ENCODE peak calls at places on chromosome 2, in seven cellular contexts. W, S, J, M, U, G and X are unnamed samples. For H4K20me1 and H3K9me2, the result is how much of the 10 kb centered on the place peaks cover.

GRCh38 chr2:86223682-86224560 is 24.7 kb downstream of the MRPL35 start:
- DNase-seq in W (no peak), S (peak), J (no peak), M (no peak), U (no peak), G (no peak), X (no peak)

GRCh38 chr2:161358838-161359237 is 50.6 kb downstream of the PSMD14 start:
- DNase-seq in W (no peak), S (no peak), J (no peak), M (no peak), U (no peak), G (no peak), X (no peak)

GRCh38 chr2:38156262-38156835 is 80.4 kb upstream of the CYP1B1 start:
- DNase-seq in W (no peak), S (no peak), J (no peak), M (no peak), U (no peak), G (no peak), X (no peak)

GRCh38 chr2:37181726-37182684 is 6.5 kb downstream of the SULT6B1 start:
- DNase-seq in W (no peak), S (peak), J (no peak), M (no peak), U (no peak), G (peak), X (no peak)

GRCh38 chr2:60948926-60949579 is 67.7 kb downstream of the REL start:
- DNase-seq in W (no peak), S (peak), J (no peak), M (peak), U (peak), G (peak), X (no peak)

GRCh38 chr2:198016244-198016643 is 211.9 kb downstream of the PLCL1 start:
- DNase-seq in W (no peak), S (no peak), J (no peak), M (no peak), U (no peak), G (no peak), X (no peak)

GRCh38 chr2:37414470-37414949 is 70.1 kb downstream of the QPCT start:
- DNase-seq in W (peak), S (peak), J (peak), M (peak), U (peak), G (peak), X (peak)

GRCh38 chr2:152161598-152161997 is 14.0 kb downstream of the STAM2 start:
- DNase-seq in W (no peak), S (no peak), J (no peak), M (no peak), U (no peak), G (no peak), X (no peak)

GRCh38 chr2:29650634-29651097 is 270.7 kb downstream of the ALK start:
- DNase-seq in W (peak), S (no peak), J (no peak), M (peak), U (no peak), G (no peak), X (no peak)

GRCh38 chr2:156892449-156893335 is 364.8 kb upstream of the GALNT5 start:
- DNase-seq in W (peak), S (peak), J (peak), M (peak), U (peak), G (peak), X (peak)

GRCh38 chr2:43221660-43222471 is 4.5 kb downstream of the ZFP36L2 start:
- DNase-seq in W (peak), S (peak), J (peak), M (peak), U (peak), G (peak), X (peak)

GRCh38 chr2:205694256-205694655 is 12.0 kb downstream of the NRP2 start:
- DNase-seq in W (no peak), S (no peak), J (no peak), M (no peak), U (no peak), G (no peak), X (no peak)

GRCh38 chr2:64766841-64767669 is 113.3 kb upstream of the SERTAD2 start:
- DNase-seq in W (no peak), S (peak), J (peak), M (peak), U (no peak), G (no peak), X (peak)

GRCh38 chr2:20608666-20609348 is 42.1 kb downstream of the HS1BP3 start:
- DNase-seq in W (no peak), S (no peak), J (no peak), M (peak), U (no peak), G (no peak), X (no peak)

GRCh38 chr2:27804146-27804545 is 32.6 kb downstream of the MRPL33 start:
- DNase-seq in W (no peak), S (peak), J (no peak), M (no peak), U (no peak), G (no peak), X (no peak)

GRCh38 chr2:109260886-109261700 is 132.1 kb downstream of the SH3RF3 start:
- DNase-seq in W (no peak), S (peak), J (peak), M (peak), U (no peak), G (no peak), X (peak)

GRCh38 chr2:38797276-38797675 is 19.3 kb downstream of the GEMIN6 start:
- DNase-seq in W (no peak), S (no peak), J (no peak), M (no peak), U (no peak), G (no peak), X (no peak)

GRCh38 chr2:2744958-2745715 is 414.1 kb upstream of the MYT1L start:
- DNase-seq in W (no peak), S (no peak), J (no peak), M (no peak), U (no peak), G (no peak), X (no peak)

GRCh38 chr2:105490956-105491355 is 92.1 kb upstream of the FHL2 start:
- DNase-seq in W (peak), S (no peak), J (no peak), M (no peak), U (no peak), G (no peak), X (no peak)

GRCh38 chr2:31578316-31578715 is 2.4 kb downstream of the SRD5A2 start:
- DNase-seq in W (no peak), S (no peak), J (no peak), M (peak), U (no peak), G (peak), X (no peak)

GRCh38 chr2:101341901-101342624 is 33.6 kb upstream of the RNF149 start:
- DNase-seq in W (peak), S (peak), J (peak), M (peak), U (peak), G (no peak), X (peak)

GRCh38 chr2:237626813-237627451 is 455 bp upstream of the LRRFIP1 start:
- DNase-seq in W (no peak), S (peak), J (no peak), M (no peak), U (no peak), G (no peak), X (no peak)

GRCh38 chr2:60281730-60282129 is 271.7 kb downstream of the BCL11A start:
- DNase-seq in W (no peak), S (no peak), J (no peak), M (no peak), U (no peak), G (no peak), X (no peak)

GRCh38 chr2:14051401-14051800 is 581.1 kb upstream of the LRATD1 start:
- DNase-seq in W (no peak), S (no peak), J (no peak), M (no peak), U (no peak), G (no peak), X (no peak)

GRCh38 chr2:62826953-62827675 is 121.6 kb downstream of the EHBP1 start:
- DNase-seq in W (no peak), S (no peak), J (no peak), M (no peak), U (no peak), G (no peak), X (no peak)

GRCh38 chr2:209636066-209636465 is 135.6 kb upstream of the UNC80 start:
- DNase-seq in W (no peak), S (peak), J (no peak), M (peak), U (no peak), G (no peak), X (no peak)

GRCh38 chr2:230668184-230668938 is 44.3 kb upstream of the CAB39 start:
- DNase-seq in W (no peak), S (no peak), J (peak), M (no peak), U (no peak), G (no peak), X (peak)

GRCh38 chr2:84768840-84769239 is 112.0 kb downstream of the TRABD2A start:
- DNase-seq in W (no peak), S (no peak), J (no peak), M (peak), U (no peak), G (no peak), X (no peak)

GRCh38 chr2:5730386-5730785 is 38.2 kb downstream of the SOX11 start:
- DNase-seq in W (no peak), S (no peak), J (no peak), M (no peak), U (no peak), G (no peak), X (no peak)
- H4K20me1 ChIP-seq in W (under half), S (under half), J (under half), M (under half), U (under half), G (under half), X (under half)

GRCh38 chr2:128640166-128640846 is 321.6 kb upstream of the HS6ST1 start:
- DNase-seq in W (no peak), S (peak), J (no peak), M (no peak), U (no peak), G (no peak), X (no peak)
- H3K9me2 ChIP-seq in W (under half), S (under half), J (under half), M (under half), U (under half), G (under half), X (under half)

GRCh38 chr2:173872714-173873113 is 92.5 kb downstream of the SP3 start:
- DNase-seq in W (peak), S (no peak), J (no peak), M (peak), U (no peak), G (peak), X (no peak)

GRCh38 chr2:173869830-173870229 is 95.3 kb downstream of the SP3 start:
- DNase-seq in W (no peak), S (peak), J (no peak), M (no peak), U (no peak), G (no peak), X (peak)

GRCh38 chr2:173876833-173877413 is 88.2 kb downstream of the SP3 start:
- DNase-seq in W (no peak), S (no peak), J (no peak), M (no peak), U (no peak), G (no peak), X (no peak)

GRCh38 chr2:173874899-173875247 is 90.3 kb downstream of the SP3 start:
- DNase-seq in W (no peak), S (no peak), J (no peak), M (no peak), U (no peak), G (no peak), X (peak)

DNA sequence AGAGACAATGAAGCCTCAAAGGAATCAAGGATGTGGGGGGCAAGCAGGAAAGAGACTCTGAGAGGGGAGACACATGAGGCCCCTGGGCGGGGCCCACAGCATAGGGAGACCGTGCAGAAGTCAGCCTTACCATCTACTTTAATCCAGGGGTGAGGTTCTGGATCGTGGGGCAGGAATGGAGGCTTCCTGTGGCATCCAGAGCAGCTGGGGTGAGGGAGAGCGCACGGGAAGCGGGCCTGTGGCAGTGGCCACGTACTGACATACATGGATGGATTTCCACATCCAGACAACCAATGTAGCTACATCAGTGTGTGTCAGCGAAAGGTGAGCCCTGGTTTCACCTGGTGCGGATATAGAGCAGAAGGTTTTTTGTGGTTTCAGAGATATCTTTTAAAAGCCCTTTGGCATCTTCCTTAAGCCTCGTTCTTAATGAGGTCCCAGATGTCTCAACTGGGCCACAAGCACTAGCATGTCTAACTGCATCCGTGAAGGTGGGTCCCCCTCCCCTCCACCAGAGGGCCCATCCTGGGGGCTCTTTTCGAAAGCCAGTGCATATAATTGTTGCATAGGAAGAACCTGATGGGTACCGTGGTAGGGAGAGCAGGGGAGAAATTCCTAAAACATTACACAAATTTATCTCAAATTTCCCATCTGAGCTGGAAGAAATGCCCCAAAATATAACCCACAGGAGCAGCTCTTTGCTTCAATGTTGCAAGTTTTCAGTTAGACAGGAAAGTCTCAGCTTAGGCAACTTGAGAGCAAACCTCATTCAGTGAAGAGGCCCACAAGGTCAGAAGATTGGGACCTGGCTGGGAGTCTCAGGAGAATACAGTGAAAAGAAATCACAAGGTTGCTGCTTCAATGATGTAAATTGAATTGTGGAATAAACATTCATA is 90.9 kb downstream of the SP3 start:
- DNase-seq in W (no peak), S (no peak), J (no peak), M (no peak), U (no peak), G (no peak), X (peak)
- H3K4me2 ChIP-seq in W (no peak), S (no peak), J (no peak), M (no peak), U (no peak), G (no peak), X (peak)

GRCh38 chr2:177254433-177255226 is 9.9 kb downstream of the NFE2L2 start:
- DNase-seq in W (peak), S (peak), J (no peak), M (no peak), U (peak), G (no peak), X (peak)

GRCh38 chr2:177252808-177253531 is 11.6 kb downstream of the NFE2L2 start:
- DNase-seq in W (no peak), S (no peak), J (no peak), M (no peak), U (no peak), G (no peak), X (no peak)

GRCh38 chr2:177256026-177256425 is 8.5 kb downstream of the NFE2L2 start:
- DNase-seq in W (no peak), S (no peak), J (no peak), M (no peak), U (no peak), G (no peak), X (no peak)

GRCh38 chr2:177255227-177255601 is 9.3 kb downstream of the NFE2L2 start:
- DNase-seq in W (no peak), S (no peak), J (no peak), M (no peak), U (no peak), G (no peak), X (no peak)

GRCh38 chr2:177253704-177254103 is 10.8 kb downstream of the NFE2L2 start:
- DNase-seq in W (no peak), S (no peak), J (no peak), M (no peak), U (no peak), G (no peak), X (no peak)
- H4K20me1 ChIP-seq in W (half or more), S (under half), J (half or more), M (half or more), U (under half), G (half or more), X (half or more)

GRCh38 chr2:7987992-7988391 is 693.9 kb upstream of the ID2 start:
- DNase-seq in W (no peak), S (no peak), J (no peak), M (no peak), U (no peak), G (no peak), X (no peak)
- H3K9me2 ChIP-seq in W (under half), S (under half), J (under half), M (under half), U (under half), G (under half), X (under half)

GRCh38 chr2:241035142-241035817 is 36.9 kb downstream of the SNED1 start:
- DNase-seq in W (no peak), S (no peak), J (no peak), M (no peak), U (no peak), G (no peak), X (peak)

GRCh38 chr2:241035818-241036396 is 37.5 kb downstream of the SNED1 start:
- DNase-seq in W (no peak), S (no peak), J (no peak), M (no peak), U (no peak), G (no peak), X (peak)

GRCh38 chr2:241037498-241037897 is 39.1 kb downstream of the SNED1 start:
- DNase-seq in W (no peak), S (no peak), J (no peak), M (no peak), U (no peak), G (no peak), X (no peak)

GRCh38 chr2:241036964-241037421 is 38.6 kb downstream of the SNED1 start:
- DNase-seq in W (no peak), S (no peak), J (peak), M (no peak), U (no peak), G (no peak), X (peak)

DNA sequence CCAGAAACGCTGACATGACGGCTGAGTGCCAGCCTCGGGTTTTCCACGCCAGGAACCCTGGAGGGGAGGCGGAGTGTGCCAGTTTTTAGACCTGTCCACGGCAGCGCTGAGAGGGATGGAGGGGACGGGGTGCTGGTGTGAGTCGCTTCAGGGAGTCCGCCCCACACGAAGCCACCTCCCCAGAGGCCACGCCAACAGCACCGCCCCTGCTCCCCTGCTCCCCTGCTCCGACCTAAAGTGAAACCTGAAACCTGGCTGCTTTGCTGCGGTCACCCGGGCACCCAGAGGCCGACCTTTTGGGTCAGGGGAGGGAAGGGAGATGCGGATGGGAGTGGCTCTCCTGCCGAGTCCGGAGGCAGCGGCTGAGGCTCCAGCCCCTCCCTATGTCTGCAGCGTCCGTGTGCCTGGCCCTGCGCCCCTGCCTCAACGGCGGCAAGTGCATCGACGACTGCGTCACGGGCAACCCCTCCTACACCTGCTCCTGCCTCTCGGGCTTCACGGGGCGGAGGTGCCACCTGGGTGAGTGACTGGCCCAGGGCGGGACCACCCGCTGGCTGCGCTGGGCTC is 38.1 kb downstream of the SNED1 start:
- DNase-seq in W (no peak), S (no peak), J (peak), M (peak), U (no peak), G (peak), X (peak)
- H3K4me2 ChIP-seq in W (peak), S (no peak), J (peak), M (peak), U (no peak), G (peak), X (peak)